ENCODE peak calls at places on chromosome 3, in seven cellular contexts. One of them, this sample, is unnamed.

GRCh38 chr3:170869240-170869592 is 779 bp downstream of the RPL22L1 start:
- DNase-seq in K562: no peak
- DNase-seq in PC-3: peak; percentile 19
- DNase-seq in H1: no peak
- DNase-seq in hepatocyte: no peak
- DNase-seq in fibroblast of lung: no peak
- DNase-seq in GM23248: no peak
- DNase-seq in this sample: no peak

GRCh38 chr3:188389711-188390346 is 235.9 kb downstream of the LPP start:
- DNase-seq in K562: no peak
- DNase-seq in fibroblast of lung: no peak
- DNase-seq in hepatocyte: no peak
- DNase-seq in GM23248: peak; percentile 55
- DNase-seq in PC-3: no peak
- DNase-seq in H1: no peak
- DNase-seq in this sample: no peak

GRCh38 chr3:95148107-95148506 is 1085.2 kb downstream of the NSUN3 start:
- DNase-seq in hepatocyte: no peak
- DNase-seq in GM23248: no peak
- DNase-seq in PC-3: no peak
- DNase-seq in H1: no peak
- DNase-seq in K562: no peak
- DNase-seq in fibroblast of lung: no peak
- DNase-seq in this sample: no peak

GRCh38 chr3:124671123-124671522 is 59.1 kb upstream of the UMPS start:
- DNase-seq in H1: no peak
- DNase-seq in fibroblast of lung: no peak
- DNase-seq in GM23248: no peak
- DNase-seq in PC-3: no peak
- DNase-seq in K562: no peak
- DNase-seq in hepatocyte: no peak
- DNase-seq in this sample: no peak

GRCh38 chr3:63817209-63817608 is 1.9 kb upstream of the C3orf49 start:
- DNase-seq in GM23248: no peak
- DNase-seq in K562: no peak
- DNase-seq in PC-3: no peak
- DNase-seq in H1: no peak
- DNase-seq in hepatocyte: no peak
- DNase-seq in fibroblast of lung: no peak
- DNase-seq in this sample: no peak

GRCh38 chr3:149004622-149005021 is 13.3 kb downstream of the GYG1 start:
- DNase-seq in PC-3: peak; percentile 72
- DNase-seq in H1: no peak
- DNase-seq in GM23248: peak; percentile 43
- DNase-seq in fibroblast of lung: peak; percentile 47
- DNase-seq in hepatocyte: no peak
- DNase-seq in K562: no peak
- DNase-seq in this sample: peak; percentile 5

GRCh38 chr3:78741066-78741645 is 1026.6 kb downstream of the ROBO1 start:
- DNase-seq in GM23248: no peak
- DNase-seq in H1: no peak
- DNase-seq in K562: peak; percentile 7
- DNase-seq in fibroblast of lung: no peak
- DNase-seq in hepatocyte: no peak
- DNase-seq in PC-3: peak; percentile 62
- DNase-seq in this sample: no peak

GRCh38 chr3:171347017-171347979 is 112.9 kb downstream of the TNIK start:
- DNase-seq in GM23248: peak; percentile 46
- DNase-seq in fibroblast of lung: peak; percentile 54
- DNase-seq in H1: no peak
- DNase-seq in PC-3: no peak
- DNase-seq in hepatocyte: peak; percentile 22
- DNase-seq in K562: no peak
- DNase-seq in this sample: peak; percentile 26

GRCh38 chr3:143601738-143602480 is 246.4 kb downstream of the SLC9A9 start:
- DNase-seq in H1: no peak
- DNase-seq in PC-3: peak; percentile 25
- DNase-seq in fibroblast of lung: peak; percentile 79
- DNase-seq in K562: no peak
- DNase-seq in GM23248: no peak
- DNase-seq in hepatocyte: no peak
- DNase-seq in this sample: no peak

GRCh38 chr3:50574280-50574831 is 5.0 kb downstream of the HEMK1 start:
- DNase-seq in K562: no peak
- DNase-seq in GM23248: no peak
- DNase-seq in PC-3: no peak
- DNase-seq in fibroblast of lung: no peak
- DNase-seq in hepatocyte: no peak
- DNase-seq in H1: no peak
- DNase-seq in this sample: no peak
- H3K4me3 ChIP-seq in K562: no peak overlapping the region
- H3K4me3 ChIP-seq in GM23248: no peak overlapping the region
- H3K4me3 ChIP-seq in PC-3: no peak overlapping the region
- H3K4me3 ChIP-seq in fibroblast of lung: no peak overlapping the region
- H3K4me3 ChIP-seq in hepatocyte: no peak overlapping the region
- H3K4me3 ChIP-seq in H1: no peak overlapping the region
- H3K4me3 ChIP-seq in this sample: no peak overlapping the region

GRCh38 chr3:184488577-184488976 is 73.0 kb upstream of the EPHB3 start:
- DNase-seq in PC-3: no peak
- DNase-seq in K562: no peak
- DNase-seq in H1: no peak
- DNase-seq in fibroblast of lung: no peak
- DNase-seq in hepatocyte: no peak
- DNase-seq in GM23248: no peak
- DNase-seq in this sample: no peak

GRCh38 chr3:184489457-184489856 is 72.1 kb upstream of the EPHB3 start:
- DNase-seq in K562: no peak
- DNase-seq in hepatocyte: no peak
- DNase-seq in fibroblast of lung: no peak
- DNase-seq in PC-3: no peak
- DNase-seq in GM23248: peak; percentile 14
- DNase-seq in H1: no peak
- DNase-seq in this sample: no peak

GRCh38 chr3:184486614-184487013 is 75.0 kb upstream of the EPHB3 start:
- DNase-seq in fibroblast of lung: no peak
- DNase-seq in H1: no peak
- DNase-seq in PC-3: no peak
- DNase-seq in GM23248: no peak
- DNase-seq in hepatocyte: no peak
- DNase-seq in K562: no peak
- DNase-seq in this sample: no peak

GRCh38 chr3:184491867-184492615 is 69.5 kb upstream of the EPHB3 start:
- DNase-seq in hepatocyte: no peak
- DNase-seq in H1: no peak
- DNase-seq in GM23248: peak; percentile 43
- DNase-seq in fibroblast of lung: no peak
- DNase-seq in K562: no peak
- DNase-seq in PC-3: no peak
- DNase-seq in this sample: no peak

GRCh38 chr3:184491011-184491576 is 70.5 kb upstream of the EPHB3 start:
- DNase-seq in hepatocyte: peak; percentile 44
- DNase-seq in H1: no peak
- DNase-seq in GM23248: peak; percentile 26
- DNase-seq in PC-3: peak; percentile 81
- DNase-seq in fibroblast of lung: no peak
- DNase-seq in K562: no peak
- DNase-seq in this sample: no peak
- TF ChIP-seq EZH2 in hepatocyte: peak; percentile 55
- TF ChIP-seq EZH2 in H1: no peak
- TF ChIP-seq EZH2 in GM23248: no peak
- TF ChIP-seq EZH2 in PC-3: no peak
- TF ChIP-seq EZH2 in fibroblast of lung: no peak
- TF ChIP-seq EZH2 in K562: no peak
- TF ChIP-seq EZH2 in this sample: peak; percentile 15

DNA sequence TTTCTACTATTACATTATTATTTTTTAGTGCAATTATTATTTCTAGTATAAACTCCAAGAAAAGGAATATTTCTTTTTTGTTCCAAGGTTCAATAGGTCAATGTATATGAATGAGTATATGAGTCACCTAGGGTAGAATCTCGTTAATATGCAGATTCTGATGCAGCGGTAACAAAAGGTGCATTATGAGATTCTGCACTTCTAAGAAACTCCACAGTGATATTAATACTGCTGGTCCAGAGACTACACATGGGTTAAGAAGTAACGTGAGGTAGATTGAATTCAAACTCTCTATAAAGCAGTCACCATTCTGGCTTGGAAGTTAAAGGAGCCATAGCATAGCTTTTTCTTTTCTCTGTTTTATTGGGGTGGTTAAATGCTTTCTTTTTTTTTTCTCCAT is 596.2 kb upstream of the TBL1XR1 start:
- DNase-seq in hepatocyte: no peak
- DNase-seq in GM23248: no peak
- DNase-seq in fibroblast of lung: no peak
- DNase-seq in K562: no peak
- DNase-seq in H1: no peak
- DNase-seq in PC-3: no peak
- DNase-seq in this sample: no peak
- H2AFZ ChIP-seq in hepatocyte: no peak overlapping the region
- H2AFZ ChIP-seq in GM23248: no peak overlapping the region
- H2AFZ ChIP-seq in fibroblast of lung: no peak overlapping the region
- H2AFZ ChIP-seq in K562: no peak overlapping the region
- H2AFZ ChIP-seq in H1: no peak overlapping the region
- H2AFZ ChIP-seq in PC-3: no peak overlapping the region
- H2AFZ ChIP-seq in this sample: no peak overlapping the region

GRCh38 chr3:146139586-146140110 is 21.3 kb downstream of the PLOD2 start:
- DNase-seq in H1: no peak
- DNase-seq in fibroblast of lung: no peak
- DNase-seq in hepatocyte: no peak
- DNase-seq in GM23248: peak; percentile 14
- DNase-seq in K562: no peak
- DNase-seq in PC-3: no peak
- DNase-seq in this sample: no peak
- H3K4me3 ChIP-seq in H1: no peak overlapping the region
- H3K4me3 ChIP-seq in fibroblast of lung: no peak overlapping the region
- H3K4me3 ChIP-seq in hepatocyte: no peak overlapping the region
- H3K4me3 ChIP-seq in GM23248: no peak overlapping the region
- H3K4me3 ChIP-seq in K562: no peak overlapping the region
- H3K4me3 ChIP-seq in PC-3: no peak overlapping the region
- H3K4me3 ChIP-seq in this sample: no peak overlapping the region

GRCh38 chr3:108145578-108145977 is 54.7 kb upstream of the CD47 start:
- DNase-seq in K562: no peak
- DNase-seq in H1: no peak
- DNase-seq in GM23248: no peak
- DNase-seq in hepatocyte: no peak
- DNase-seq in fibroblast of lung: no peak
- DNase-seq in PC-3: no peak
- DNase-seq in this sample: no peak

GRCh38 chr3:108150200-108150599 is 59.4 kb upstream of the CD47 start:
- DNase-seq in GM23248: no peak
- DNase-seq in PC-3: no peak
- DNase-seq in H1: no peak
- DNase-seq in K562: peak; percentile 11
- DNase-seq in fibroblast of lung: no peak
- DNase-seq in hepatocyte: no peak
- DNase-seq in this sample: no peak

DNA sequence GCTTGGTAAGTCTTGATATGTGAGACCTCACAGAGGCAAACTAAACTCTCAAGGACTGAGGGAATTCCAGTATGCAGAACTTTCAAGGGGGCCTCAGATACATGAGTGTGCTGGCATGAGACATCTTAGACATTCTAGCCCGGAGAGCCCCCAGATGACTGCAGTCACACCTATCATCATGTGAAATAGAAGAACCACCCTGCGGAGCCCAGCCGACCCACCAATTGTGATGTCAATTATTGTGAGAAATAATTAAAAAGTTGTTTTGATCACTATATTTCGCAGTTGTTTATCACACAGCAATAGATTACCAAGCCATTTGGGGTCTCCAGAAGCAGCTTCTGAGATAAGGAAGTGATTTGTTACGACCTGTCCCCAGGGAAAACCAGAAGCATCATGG is 55.3 kb upstream of the CD47 start:
- DNase-seq in PC-3: no peak
- DNase-seq in H1: no peak
- DNase-seq in hepatocyte: no peak
- DNase-seq in GM23248: no peak
- DNase-seq in K562: no peak
- DNase-seq in fibroblast of lung: no peak
- DNase-seq in this sample: no peak
- TF ChIP-seq EZH2 in PC-3: no peak
- TF ChIP-seq EZH2 in H1: no peak
- TF ChIP-seq EZH2 in hepatocyte: no peak
- TF ChIP-seq EZH2 in GM23248: no peak
- TF ChIP-seq EZH2 in K562: no peak
- TF ChIP-seq EZH2 in fibroblast of lung: no peak
- TF ChIP-seq EZH2 in this sample: no peak